ENCODE peak calls at places on chromosomes 5 and 9, in five cellular contexts. S is fibroblast of lung, L is islet precursor cell, Q is GM03348, I is memory B cell. M is an unnamed sample.

GRCh38 chr5:82720213-82720612 is 357.0 kb downstream of the TMEM167A start:
- DNase-seq in S (no peak), L (no peak), Q (no peak), I (no peak), M (peak)

GRCh38 chr9:127311239-127311741 is 46.7 kb downstream of the GARNL3 start:
- DNase-seq in S (peak), L (no peak), Q (peak), I (no peak), M (peak)

GRCh38 chr9:106287108-106287631 is 575.8 kb upstream of the ZNF462 start:
- DNase-seq in S (peak), L (no peak), Q (peak), I (no peak), M (no peak)

GRCh38 chr5:106454651-106455415 is 1215.9 kb downstream of the EFNA5 start:
- DNase-seq in S (peak), L (peak), Q (no peak), I (no peak), M (peak)

GRCh38 chr9:131986089-131986488 is 93.6 kb downstream of the MED27 start:
- DNase-seq in S (no peak), L (peak), Q (no peak), I (no peak), M (no peak)

GRCh38 chr5:136082390-136083193 is 50.1 kb upstream of the SMAD5 start:
- DNase-seq in S (peak), L (peak), Q (peak), I (peak), M (peak)

GRCh38 chr9:135648494-135649410 is 9.4 kb upstream of the GLT6D1 start:
- DNase-seq in S (no peak), L (no peak), Q (no peak), I (no peak), M (no peak)

GRCh38 chr5:108753331-108753730 is 5.6 kb downstream of the FER start:
- DNase-seq in S (no peak), L (no peak), Q (no peak), I (no peak), M (no peak)

GRCh38 chr5:103223031-103223955 is 35.3 kb upstream of the MACIR start:
- DNase-seq in S (no peak), L (no peak), Q (no peak), I (no peak), M (peak)

GRCh38 chr9:113649054-113649453 is 185.5 kb downstream of the RGS3 start:
- DNase-seq in S (peak), L (peak), Q (peak), I (no peak), M (no peak)

GRCh38 chr9:103364753-103365152 is 369.6 kb downstream of the CYLC2 start:
- DNase-seq in S (no peak), L (peak), Q (no peak), I (no peak), M (peak)

GRCh38 chr9:131885144-131885609 is 145.3 kb upstream of the RAPGEF1 start:
- DNase-seq in S (no peak), L (no peak), Q (no peak), I (no peak), M (no peak)

GRCh38 chr9:69179037-69179436 is 5.0 kb downstream of the TJP2 start:
- DNase-seq in S (no peak), L (no peak), Q (no peak), I (no peak), M (no peak)

GRCh38 chr9:83062011-83062652 is 810 bp downstream of the RASEF start:
- DNase-seq in S (peak), L (peak), Q (peak), I (no peak), M (peak)

GRCh38 chr5:58294598-58295298 is 165.1 kb downstream of the PLK2 start:
- DNase-seq in S (peak), L (peak), Q (peak), I (no peak), M (no peak)

GRCh38 chr9:7121055-7121454 is 363.3 kb downstream of the KDM4C start:
- DNase-seq in S (no peak), L (no peak), Q (no peak), I (no peak), M (no peak)

GRCh38 chr9:103304797-103305196 is 309.7 kb downstream of the CYLC2 start:
- DNase-seq in S (no peak), L (no peak), Q (no peak), I (no peak), M (no peak)

GRCh38 chr9:99169982-99170761 is 51.6 kb downstream of the ALG2 start:
- DNase-seq in S (no peak), L (peak), Q (no peak), I (no peak), M (peak)

GRCh38 chr5:173709761-173710160 is 93.3 kb upstream of the BOD1 start:
- DNase-seq in S (no peak), L (no peak), Q (no peak), I (no peak), M (no peak)

GRCh38 chr5:71651554-71651953 is 64.4 kb downstream of the MCCC2 start:
- DNase-seq in S (no peak), L (no peak), Q (no peak), I (no peak), M (no peak)

GRCh38 chr5:100553209-100553608 is 18.0 kb downstream of the FAM174A start:
- DNase-seq in S (no peak), L (no peak), Q (peak), I (no peak), M (no peak)